ENCODE peak calls at places on chromosomes 13 and 19, in five cellular contexts. Z is H1, N is endothelial cell of umbilical vein, H is HepG2, T is K562. K is an unnamed sample.

GRCh38 chr13:110636701-110637201 is 21.4 kb downstream of the NAXD start:
- DNase-seq in Z (no peak), N (no peak), H (no peak), T (no peak), K (no peak)

GRCh38 chr13:72025836-72026235 is 158.8 kb upstream of the DACH1 start:
- DNase-seq in Z (no peak), N (no peak), H (no peak), T (no peak), K (no peak)

GRCh38 chr19:1105217-1105872 is 1.6 kb downstream of the GPX4 start:
- DNase-seq in Z (no peak), N (no peak), H (no peak), T (no peak), K (no peak)

GRCh38 chr19:47094557-47095517 is 18.7 kb downstream of the ZC3H4 start:
- DNase-seq in Z (no peak), N (no peak), H (peak; percentile 85), T (no peak), K (no peak)

GRCh38 chr13:39451860-39452301 is 151.1 kb downstream of the LHFPL6 start:
- DNase-seq in Z (no peak), N (peak; percentile 86), H (no peak), T (no peak), K (no peak)

GRCh38 chr19:42420055-42420544 is 7.1 kb downstream of the LIPE start:
- DNase-seq in Z (peak; percentile 75), N (peak; percentile 36), H (peak; percentile 80), T (peak; percentile 89), K (peak; percentile 89)

GRCh38 chr19:46481947-46482346 is 10.6 kb upstream of the PNMA8A start:
- DNase-seq in Z (no peak), N (no peak), H (no peak), T (no peak), K (no peak)

GRCh38 chr19:38683393-38684077 is 36.1 kb downstream of the ACTN4 start:
- DNase-seq in Z (peak; percentile 83), N (peak; percentile 89), H (peak; percentile 96), T (peak; percentile 76), K (peak; percentile 100)

GRCh38 chr13:107516517-107516916 is 698.8 kb downstream of the LIG4 start:
- DNase-seq in Z (no peak), N (no peak), H (no peak), T (no peak), K (no peak)

GRCh38 chr19:18317998-18318800 is 4.7 kb downstream of the LSM4 start:
- DNase-seq in Z (no peak), N (peak; percentile 71), H (peak; percentile 54), T (peak; percentile 51), K (no peak)

GRCh38 chr19:49338023-49338677 is 2.9 kb downstream of the CD37 start:
- DNase-seq in Z (peak; percentile 75), N (no peak), H (no peak), T (no peak), K (no peak)

GRCh38 chr19:12676384-12676792 is 5.3 kb downstream of the DHPS start:
- DNase-seq in Z (peak; percentile 99), N (peak; percentile 60), H (peak; percentile 77), T (peak; percentile 70), K (peak; percentile 68)

GRCh38 chr19:34838248-34838647 is 65.2 kb upstream of the ZNF599 start:
- DNase-seq in Z (no peak), N (peak; percentile 10), H (peak; percentile 15), T (peak; percentile 28), K (peak; percentile 47)

GRCh38 chr19:8609210-8610040 is 1.1 kb downstream of the ADAMTS10 start:
- DNase-seq in Z (peak; percentile 82), N (peak; percentile 53), H (peak; percentile 32), T (peak; percentile 31), K (peak; percentile 91)

GRCh38 chr13:50358221-50358620 is 343.0 kb downstream of the KCNRG start:
- DNase-seq in Z (no peak), N (peak; percentile 25), H (no peak), T (no peak), K (no peak)

GRCh38 chr13:26872444-26873173 is 112.0 kb upstream of the GPR12 start:
- DNase-seq in Z (peak; percentile 92), N (peak; percentile 29), H (peak; percentile 31), T (peak; percentile 59), K (peak; percentile 8)

GRCh38 chr13:79492313-79492798 is 11.4 kb downstream of the NDFIP2 start:
- DNase-seq in Z (no peak), N (no peak), H (no peak), T (no peak), K (no peak)

GRCh38 chr19:40503300-40503699 is 36.5 kb downstream of the SPTBN4 start:
- DNase-seq in Z (no peak), N (no peak), H (no peak), T (peak; percentile 49), K (peak; percentile 39)

GRCh38 chr13:21580736-21581135 is 23.2 kb downstream of the MICU2 start:
- DNase-seq in Z (no peak), N (no peak), H (no peak), T (no peak), K (no peak)
- H3K4me2 ChIP-seq in Z (no peak overlapping the region), N (no peak overlapping the region), H (no peak overlapping the region), T (no peak overlapping the region), K (no peak overlapping the region)

GRCh38 chr19:4909172-4909896 is at the start of gene UHRF1:
- DNase-seq in Z (peak; percentile 54), N (no peak), H (peak; percentile 58), T (peak; percentile 94), K (peak; percentile 52)
- TF ChIP-seq JUN in Z (no peak), N (no peak), H (no peak), T (no peak), K (no peak)

DNA sequence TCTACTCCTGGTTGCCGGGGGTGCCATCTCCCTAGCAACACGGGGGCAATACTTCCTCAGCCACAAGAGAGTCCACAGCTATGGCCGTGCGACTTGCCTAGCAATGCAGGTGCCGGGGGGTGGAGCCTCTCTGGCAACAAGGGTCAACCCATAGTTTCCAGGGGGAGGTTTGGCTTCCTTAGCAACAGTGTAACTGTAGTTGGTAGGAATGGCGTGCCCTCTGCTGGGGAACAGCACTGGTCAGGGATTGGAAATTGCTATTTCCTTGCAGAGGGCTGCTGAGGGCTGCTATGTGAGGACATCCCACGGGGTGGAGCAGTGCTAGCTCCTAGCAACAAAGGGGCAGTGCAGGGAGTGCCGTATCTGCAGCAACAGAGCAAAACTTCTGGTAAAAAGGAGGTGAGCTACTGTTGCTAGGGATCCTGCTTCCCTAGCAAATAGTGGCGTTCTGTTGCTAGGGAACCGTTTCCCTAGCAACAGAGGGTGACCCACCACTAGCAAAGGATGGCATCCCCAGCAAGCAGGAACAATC is 7.0 kb upstream of the TMC4 start:
- DNase-seq in Z (peak; percentile 87), N (peak; percentile 54), H (peak; percentile 62), T (peak; percentile 25), K (peak; percentile 90)
- TF ChIP-seq CTCF in Z (peak; percentile 72), N (peak; percentile 43), H (peak; percentile 53), T (no peak), K (peak; percentile 39)

GRCh38 chr13:45511310-45512147 is 46.8 kb downstream of the COG3 start:
- DNase-seq in Z (no peak), N (peak; percentile 83), H (peak; percentile 72), T (peak; percentile 46), K (peak; percentile 30)
- H3K4me2 ChIP-seq in Z (no peak overlapping the region), N (peak overlapping the region; percentile 43), H (no peak overlapping the region), T (no peak overlapping the region), K (no peak overlapping the region)

DNA sequence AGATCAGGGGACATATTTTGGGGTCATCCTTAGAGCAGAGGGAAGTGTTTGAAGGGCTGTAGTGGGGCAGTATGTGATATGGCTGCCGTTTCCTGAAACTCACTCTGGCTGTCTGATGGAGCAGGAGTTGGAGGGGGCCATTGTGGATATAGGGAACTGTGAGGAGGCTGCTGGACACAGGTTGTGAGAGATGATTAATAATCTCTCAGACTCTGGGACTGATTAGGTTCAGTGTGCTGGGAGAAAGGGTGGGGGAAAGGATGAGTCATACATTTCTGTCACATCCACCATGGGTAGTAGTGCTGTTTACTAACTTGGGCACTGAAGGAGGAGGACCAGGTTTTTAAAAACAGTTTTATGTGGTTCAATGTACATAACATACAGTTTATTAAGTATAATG is 4.8 kb downstream of the B3GLCT start:
- DNase-seq in Z (peak; percentile 11), N (peak; percentile 63), H (peak; percentile 34), T (peak; percentile 55), K (peak; percentile 14)
- TF ChIP-seq JUN in Z (no peak), N (peak; percentile 81), H (no peak), T (peak; percentile 88), K (no peak)

GRCh38 chr13:103145476-103145875 is 79.3 kb upstream of the SLC10A2 start:
- DNase-seq in Z (no peak), N (no peak), H (no peak), T (no peak), K (no peak)

GRCh38 chr13:103142091-103142594 is 75.9 kb upstream of the SLC10A2 start:
- DNase-seq in Z (no peak), N (no peak), H (no peak), T (no peak), K (no peak)

GRCh38 chr13:103134271-103134670 is 68.1 kb upstream of the SLC10A2 start:
- DNase-seq in Z (no peak), N (no peak), H (no peak), T (no peak), K (no peak)

GRCh38 chr13:103140001-103140671 is 73.9 kb upstream of the SLC10A2 start:
- DNase-seq in Z (no peak), N (no peak), H (peak; percentile 12), T (peak; percentile 6), K (peak; percentile 10)
- TF ChIP-seq CTCF in Z (no peak), N (no peak), H (peak; percentile 54), T (peak; percentile 3), K (no peak)

DNA sequence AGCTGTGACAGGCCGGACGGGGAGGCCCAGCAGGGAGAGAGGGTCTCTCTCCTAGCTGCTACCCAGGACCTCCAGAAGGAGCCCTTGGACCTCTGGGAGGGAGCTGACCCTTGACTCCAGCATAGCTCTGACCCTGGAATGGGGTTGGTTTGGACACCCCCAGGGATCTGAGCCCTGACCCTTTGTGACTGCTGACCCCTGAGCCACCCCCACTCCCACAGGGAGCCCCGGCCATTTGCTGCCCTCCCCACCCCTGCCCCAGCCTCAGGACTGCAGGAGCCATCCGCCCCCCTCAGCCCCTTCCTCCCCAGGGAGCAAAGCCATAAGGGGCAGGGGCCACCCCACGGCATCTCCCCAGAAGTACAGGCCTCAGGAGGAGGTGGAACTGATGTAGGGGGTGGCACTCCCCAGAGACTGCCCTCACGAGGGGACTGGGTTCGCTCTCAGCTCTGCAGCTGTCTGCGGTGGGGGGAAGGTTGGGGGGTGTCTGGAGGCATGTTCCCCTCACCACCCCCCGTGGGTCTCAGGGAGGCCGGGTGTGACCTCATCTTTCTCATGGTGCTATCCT is 7.0 kb downstream of the COX6B2 start:
- DNase-seq in Z (no peak), N (no peak), H (no peak), T (no peak), K (no peak)
- H3K4me2 ChIP-seq in Z (peak overlapping the region; percentile 66), N (no peak overlapping the region), H (no peak overlapping the region), T (no peak overlapping the region), K (no peak overlapping the region)

GRCh38 chr13:105343134-105343806 is 1192.2 kb downstream of the EFNB2 start:
- DNase-seq in Z (no peak), N (peak; percentile 13), H (no peak), T (no peak), K (no peak)
- TF ChIP-seq JUN in Z (no peak), N (no peak), H (no peak), T (no peak), K (no peak)

K was measured in A549.